ENCODE peak calls at places on chromosomes 16 and 17, in five cellular contexts. U is breast epithelium, Z is IMR-90, V is upper lobe of left lung, O is ovary. X is an unnamed sample. For H3K27me3, the result is how much of the 10 kb centered on the place peaks cover.

GRCh38 chr17:65430209-65430833 is 131.1 kb downstream of the AXIN2 start:
- DNase-seq in V (no peak), O (no peak), Z (no peak), U (peak), X (no peak)

GRCh38 chr17:17220529-17220928 is 14.4 kb upstream of the PLD6 start:
- DNase-seq in O (no peak), V (no peak), U (no peak), Z (no peak), X (no peak)

GRCh38 chr17:63542942-63543821 is 7.1 kb upstream of the DCAF7 start:
- DNase-seq in U (no peak), V (no peak), Z (no peak), O (no peak), X (no peak)

GRCh38 chr16:57528499-57529323 is 7.7 kb downstream of the CCDC102A start:
- DNase-seq in U (no peak), Z (no peak), O (peak), V (no peak), X (no peak)

GRCh38 chr17:18093616-18094408 is 6.1 kb downstream of the DRG2 start:
- DNase-seq in U (no peak), O (peak), V (no peak), Z (peak), X (no peak)

GRCh38 chr16:81702506-81702905 is 76.6 kb upstream of the PLCG2 start:
- DNase-seq in V (no peak), Z (no peak), U (no peak), O (no peak), X (no peak)

GRCh38 chr16:82124651-82125050 is 45.4 kb downstream of the MPHOSPH6 start:
- DNase-seq in O (no peak), U (no peak), Z (no peak), V (no peak), X (no peak)

GRCh38 chr16:85303354-85303883 is 191.1 kb upstream of the CIBAR2 start:
- DNase-seq in U (no peak), O (peak), Z (no peak), V (peak), X (no peak)

GRCh38 chr17:7384489-7385081 is 3.7 kb downstream of the TNK1 start:
- DNase-seq in O (no peak), V (no peak), U (no peak), Z (no peak), X (no peak)

GRCh38 chr17:80840011-80840410 is 151.6 kb upstream of the CHMP6 start:
- DNase-seq in V (no peak), U (no peak), Z (no peak), O (no peak), X (no peak)

GRCh38 chr16:49658491-49658890 is 197.4 kb downstream of the ZNF423 start:
- DNase-seq in Z (no peak), V (no peak), O (no peak), U (no peak), X (no peak)

DNA sequence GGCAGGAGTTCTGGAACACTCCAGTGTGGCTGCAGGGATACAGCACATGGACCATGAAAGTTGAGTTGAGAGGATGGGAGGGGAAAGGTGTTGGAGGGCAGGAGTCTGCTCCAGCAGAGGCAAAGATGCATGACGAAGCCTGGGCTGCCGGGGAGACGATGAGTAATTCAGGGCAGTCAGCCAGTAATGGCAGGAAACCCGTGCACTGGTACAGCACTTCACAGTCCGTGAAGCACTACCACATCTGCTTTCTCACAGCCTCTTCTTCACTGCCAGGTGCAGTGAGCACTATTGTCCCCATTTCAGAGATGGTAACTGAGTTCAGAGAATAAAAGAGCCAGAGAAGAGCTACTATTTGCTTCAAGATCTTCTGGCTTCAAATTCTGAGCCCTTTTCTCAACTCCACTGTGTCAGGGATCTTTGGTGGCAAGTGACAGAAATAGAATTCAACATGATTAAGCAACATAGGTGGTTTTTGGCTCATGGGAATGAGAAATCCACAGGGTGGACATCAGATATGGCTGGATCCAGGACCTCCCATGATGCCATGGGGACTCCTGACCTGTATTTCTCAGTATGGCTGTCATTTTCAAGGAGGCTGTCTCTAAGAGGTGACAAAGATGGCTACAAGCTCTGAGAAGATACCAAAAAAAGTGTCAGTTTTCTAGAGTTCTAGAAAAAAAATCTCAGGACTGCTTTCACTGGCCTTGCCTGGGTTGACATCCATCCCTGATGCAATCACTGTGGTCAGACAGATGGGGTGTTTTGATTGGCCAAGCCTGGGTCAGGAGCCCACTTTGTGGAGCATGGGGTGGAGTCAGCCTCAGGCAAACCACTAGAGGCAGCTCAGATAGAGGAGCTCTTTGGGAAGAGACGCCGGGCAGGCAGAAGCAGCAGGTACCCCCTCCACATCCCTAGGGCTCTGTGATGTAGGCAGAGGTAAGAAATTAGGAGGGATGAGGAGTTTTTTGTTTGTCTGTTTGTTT is 24.7 kb downstream of the IL21R start:
- DNase-seq in U (peak), Z (peak), O (no peak), V (peak), X (peak)
- TF ChIP-seq POLR2A in U (no peak), Z (no peak), O (no peak), V (no peak), X (no peak)

GRCh38 chr17:43211480-43212402 is at the start of gene TMEM106A:
- DNase-seq in O (peak), U (peak), V (peak), Z (peak), X (peak)
- TF ChIP-seq CTCF in O (no peak), U (peak), V (peak), Z (peak), X (peak)

DNA sequence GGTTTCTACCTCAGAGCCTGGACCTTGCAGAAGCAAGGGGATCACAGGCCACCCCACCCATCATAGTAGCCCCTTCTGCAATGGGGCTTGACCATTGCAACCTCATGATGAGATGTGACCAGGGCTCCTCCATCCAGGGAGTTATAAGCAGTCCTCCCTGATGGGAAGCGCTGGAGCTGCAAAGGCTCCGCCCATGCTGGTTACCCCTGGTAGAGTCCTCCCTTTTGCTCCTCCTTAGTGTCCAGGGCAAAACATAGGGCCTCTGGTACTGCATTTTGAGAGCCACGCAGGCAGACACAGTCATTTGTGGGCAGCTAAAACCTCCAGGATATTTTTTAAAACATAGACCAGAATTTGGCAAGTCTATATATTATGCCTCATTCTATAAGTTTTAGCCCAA is 161.1 kb downstream of the RAB11FIP4 start:
- DNase-seq in Z (no peak), V (no peak), O (no peak), U (no peak), X (no peak)
- H3K27me3 ChIP-seq in Z (under half), V (under half), O (under half), U (under half), X (under half)

DNA sequence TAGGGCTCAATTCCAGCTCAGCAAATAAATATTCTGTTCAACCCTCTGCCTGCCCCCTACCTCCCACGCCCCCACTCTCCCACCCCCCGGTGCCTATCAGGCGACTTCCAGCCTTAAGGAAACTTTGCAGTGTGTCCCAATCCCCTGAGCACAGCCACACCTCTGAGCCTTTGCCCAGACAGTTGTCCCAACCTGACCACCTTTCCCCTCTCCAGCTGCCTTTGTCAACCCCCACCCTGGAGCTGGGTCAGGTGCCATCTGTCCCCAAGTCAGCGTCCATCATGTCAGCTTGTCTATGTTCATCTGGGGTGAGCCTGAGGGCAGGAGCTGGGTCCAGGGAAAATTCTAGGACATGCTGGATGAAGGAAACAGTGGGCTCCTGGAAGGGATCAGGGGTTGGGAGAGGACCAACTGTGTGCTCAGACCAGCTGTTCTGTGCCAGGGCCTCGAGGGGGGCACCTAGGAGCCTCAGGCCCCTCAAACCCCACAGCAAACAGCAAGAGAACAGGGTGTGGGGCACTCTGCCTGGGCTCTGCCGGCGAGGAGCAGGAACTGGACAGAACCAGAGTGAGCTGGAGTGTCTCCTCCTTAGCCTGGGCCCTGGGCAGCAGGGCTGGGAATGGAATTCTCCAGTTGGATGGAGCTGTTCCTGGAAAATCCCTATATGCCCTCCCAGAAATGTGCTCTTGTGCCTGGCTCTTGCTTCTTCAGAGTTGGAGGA is 17.8 kb downstream of the CDH16 start:
- DNase-seq in O (peak), Z (no peak), U (no peak), V (peak), X (no peak)
- TF ChIP-seq POLR2A in O (no peak), Z (no peak), U (no peak), V (no peak), X (no peak)

GRCh38 chr16:19522369-19523159 is 666 bp upstream of the GDE1 start:
- DNase-seq in Z (no peak), V (no peak), U (no peak), O (no peak), X (no peak)

GRCh38 chr16:19520861-19521331 is 1.0 kb downstream of the GDE1 start:
- DNase-seq in U (no peak), O (no peak), V (no peak), Z (peak), X (no peak)

GRCh38 chr16:19523184-19523558 is 571 bp upstream of the CCP110 start:
- DNase-seq in V (no peak), U (no peak), Z (no peak), O (no peak), X (no peak)

GRCh38 chr16:19523559-19524355 is at the start of gene CCP110:
- DNase-seq in Z (peak), V (peak), O (peak), U (peak), X (peak)

GRCh38 chr16:19521471-19522368 is at the start of gene GDE1:
- DNase-seq in U (peak), Z (peak), O (peak), V (peak), X (peak)
- TF ChIP-seq CTCF in U (peak), Z (peak), O (no peak), V (peak), X (peak)

GRCh38 chr17:27914382-27914781 is 21.2 kb upstream of the LYRM9 start:
- DNase-seq in V (no peak), U (no peak), O (no peak), Z (no peak), X (no peak)
- H3K27me3 ChIP-seq in V (under half), U (under half), O (under half), Z (under half), X (under half)

GRCh38 chr16:4801962-4802658 is at the start of gene ROGDI:
- DNase-seq in V (peak), Z (peak), O (peak), U (peak), X (peak)
- TF ChIP-seq POLR2A in V (peak), Z (no peak), O (no peak), U (no peak), X (no peak)

DNA sequence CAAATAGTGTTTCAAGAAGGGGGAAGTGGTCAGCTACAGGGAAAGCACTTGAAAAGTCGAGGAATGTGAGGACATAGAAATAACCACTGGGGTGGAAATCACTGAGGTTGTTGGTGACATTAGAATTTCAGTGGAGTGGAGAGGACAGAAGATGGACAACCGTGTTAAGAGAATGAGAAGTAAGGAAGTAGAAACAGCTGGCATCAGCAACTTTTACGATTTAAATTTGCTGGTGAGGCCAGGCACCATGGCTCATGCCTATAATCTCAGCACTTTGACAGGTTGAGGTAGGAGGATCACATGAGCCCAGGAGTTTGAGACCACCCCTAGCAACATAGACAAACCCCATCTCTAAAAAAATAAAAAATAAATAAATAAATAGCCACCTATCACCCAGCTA is 83.2 kb upstream of the PSMD7 start:
- DNase-seq in V (no peak), U (no peak), Z (no peak), O (no peak), X (no peak)
- TF ChIP-seq CTCF in V (no peak), U (no peak), Z (no peak), O (no peak), X (no peak)

GRCh38 chr16:86571197-86571915 is 4.7 kb downstream of the FOXC2 start:
- DNase-seq in V (no peak), Z (no peak), U (no peak), O (no peak), X (no peak)
- H3K27me3 ChIP-seq in V (under half), Z (under half), U (under half), O (under half), X (half or more)